ENCODE peak calls at places on chromosomes 1 and 21, in four cellular contexts. B, E, Z and Y are unnamed samples.

GRCh38 chr1:6088956-6089355 is 43.3 kb downstream of the KCNAB2 start:
- DNase-seq in B (no peak), E (no peak), Z (no peak), Y (no peak)

GRCh38 chr1:203677771-203678170 is 51.1 kb downstream of the ATP2B4 start:
- DNase-seq in B (no peak), E (no peak), Z (no peak), Y (no peak)

GRCh38 chr1:229229721-229230135 is 41.2 kb upstream of the RAB4A start:
- DNase-seq in B (no peak), E (no peak), Z (no peak), Y (no peak)

GRCh38 chr1:36083635-36084501 is at the start of gene TEKT2:
- DNase-seq in B (no peak), E (no peak), Z (no peak), Y (no peak)

GRCh38 chr1:87730274-87731222 is 401.9 kb downstream of the LMO4 start:
- DNase-seq in B (no peak), E (no peak), Z (no peak), Y (no peak)

GRCh38 chr1:215497516-215497915 is 69.6 kb upstream of the KCTD3 start:
- DNase-seq in B (no peak), E (no peak), Z (no peak), Y (no peak)

GRCh38 chr1:219432966-219433365 is 179.9 kb downstream of the ZC3H11B start:
- DNase-seq in B (no peak), E (no peak), Z (no peak), Y (no peak)

GRCh38 chr1:46248122-46248920 is 758 bp downstream of the RAD54L start:
- DNase-seq in B (peak; percentile 88), E (peak; percentile 35), Z (no peak), Y (peak; percentile 19)

GRCh38 chr1:116682641-116683221 is 15.2 kb upstream of the IGSF3 start:
- DNase-seq in B (peak; percentile 58), E (no peak), Z (no peak), Y (no peak)

GRCh38 chr1:243525085-243525487 is 269.2 kb downstream of the SDCCAG8 start:
- DNase-seq in B (no peak), E (no peak), Z (no peak), Y (no peak)

GRCh38 chr1:52142220-52143153 is 598 bp downstream of the ZFYVE9 start:
- DNase-seq in B (peak; percentile 62), E (no peak), Z (no peak), Y (peak; percentile 32)

DNA sequence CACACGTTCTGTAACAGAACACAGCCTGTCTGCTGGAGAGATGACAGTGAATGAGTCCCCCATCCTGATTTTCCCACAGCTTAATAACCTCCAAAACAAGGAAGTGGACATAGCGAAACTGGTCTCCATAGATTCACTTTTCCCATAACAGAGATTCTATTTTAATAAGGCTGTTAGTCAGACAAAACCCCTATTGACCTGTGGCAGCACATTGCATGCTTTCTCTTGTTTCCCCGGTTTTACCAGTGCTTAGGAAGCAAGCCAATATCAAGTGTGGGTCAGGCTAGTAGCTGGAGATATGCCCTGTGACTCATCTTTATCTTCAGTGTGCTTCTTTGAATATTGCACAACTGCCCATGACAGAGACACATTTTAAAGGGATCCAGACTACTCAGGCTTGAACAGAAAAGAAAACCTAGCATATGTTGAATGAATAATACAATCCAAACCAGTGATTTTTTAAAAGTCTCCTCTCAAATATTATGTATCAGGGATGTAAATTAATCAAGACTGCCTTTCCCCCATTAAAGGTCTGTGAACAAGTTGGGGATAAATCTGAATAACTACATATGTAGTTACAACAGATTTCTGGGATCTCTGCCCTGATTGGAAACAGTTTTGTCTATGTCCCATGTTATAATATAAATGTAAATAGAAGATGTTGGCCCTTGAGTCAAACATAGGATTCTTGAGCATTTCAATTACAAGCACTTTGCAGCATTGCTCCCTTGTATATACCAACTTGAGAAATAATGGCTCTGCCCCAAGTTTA is 11.9 kb upstream of the CLDN8 start:
- DNase-seq in B (peak; percentile 68), E (peak; percentile 23), Z (no peak), Y (no peak)
- TF ChIP-seq POLR2AphosphoS5 in B (peak; percentile 54), E (no peak), Z (no peak), Y (no peak)

GRCh38 chr1:198465201-198466144 is 75.0 kb downstream of the ATP6V1G3 start:
- DNase-seq in B (peak; percentile 54), E (no peak), Z (no peak), Y (no peak)
- TF ChIP-seq SPI1 in B (no peak), E (no peak), Z (no peak), Y (no peak)

GRCh38 chr1:61453111-61453961 is 271.6 kb downstream of the TM2D1 start:
- DNase-seq in B (peak; percentile 85), E (peak; percentile 88), Z (peak; percentile 15), Y (peak; percentile 37)
- TF ChIP-seq POLR2AphosphoS5 in B (no peak), E (no peak), Z (no peak), Y (no peak)

DNA sequence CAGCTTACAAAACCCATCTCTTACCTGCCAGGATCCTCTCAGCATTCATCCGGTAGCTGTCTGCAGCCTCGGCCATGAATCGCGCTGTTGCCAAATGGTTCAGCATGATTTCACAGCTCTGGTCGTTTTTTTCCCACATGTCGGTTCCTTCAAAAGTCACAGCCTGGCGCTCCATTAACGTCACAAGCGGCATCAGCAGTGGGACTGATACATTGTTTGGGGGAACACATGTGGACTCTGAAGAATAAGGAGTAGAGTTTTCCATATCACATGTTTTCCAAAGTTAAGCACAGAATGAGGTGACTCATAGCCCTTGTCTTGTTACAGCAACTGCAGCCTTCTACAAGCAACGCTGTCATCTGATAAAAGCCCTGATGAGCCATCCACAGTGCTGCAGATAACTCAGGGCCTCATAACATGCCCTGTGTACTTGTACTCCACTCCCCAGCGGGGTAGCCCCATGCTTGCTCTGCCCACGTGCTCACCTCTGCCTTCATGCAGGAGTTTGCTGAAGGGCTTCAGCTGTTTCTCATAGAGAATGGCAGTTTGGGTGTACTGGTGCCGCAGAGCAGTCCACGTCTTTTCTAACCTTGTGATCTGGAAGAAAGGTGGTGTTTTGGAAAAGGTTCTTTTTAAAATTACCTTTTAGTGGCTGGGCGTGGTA is 114.2 kb downstream of the BCAR3 start:
- DNase-seq in B (peak; percentile 95), E (no peak), Z (no peak), Y (no peak)
- TF ChIP-seq SPI1 in B (no peak), E (no peak), Z (no peak), Y (no peak)

DNA sequence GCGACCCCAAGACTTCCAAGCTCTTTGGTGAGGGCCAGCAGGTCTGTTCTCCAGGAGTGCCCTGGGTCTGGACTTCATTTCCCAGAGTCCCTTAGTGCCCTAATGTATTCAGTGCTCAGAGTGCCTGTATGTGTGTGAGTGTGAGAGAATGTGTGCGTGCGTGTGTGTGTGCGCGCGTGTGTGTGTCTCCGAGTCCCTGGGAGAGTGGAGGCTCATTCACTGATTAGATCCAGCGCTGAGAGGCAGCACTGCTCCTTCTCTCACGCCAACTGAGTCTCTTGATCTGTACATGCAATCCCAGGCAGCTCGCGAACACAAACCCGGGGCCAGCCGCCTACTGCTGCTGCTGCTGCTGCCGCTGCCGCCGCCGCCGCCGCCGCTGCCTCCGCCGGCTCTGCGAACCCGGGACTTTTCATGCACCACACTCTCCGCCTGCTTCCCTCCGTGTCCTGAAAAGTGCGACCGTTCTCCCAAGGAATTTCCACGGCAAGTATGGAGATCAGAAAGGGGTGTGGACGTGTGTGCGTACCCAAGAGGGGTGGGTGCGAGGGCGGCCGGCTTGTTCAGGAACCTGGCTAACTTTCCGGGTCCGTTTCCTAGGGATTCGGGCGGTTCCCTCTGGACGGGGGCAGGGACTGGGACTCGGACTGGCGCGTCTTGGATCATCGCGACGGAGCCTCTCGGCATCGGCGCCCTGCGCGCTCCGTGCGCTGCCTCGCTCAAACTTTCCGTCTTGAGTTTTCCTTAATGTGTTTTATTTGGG is at the start of gene RNF220:
- DNase-seq in B (peak; percentile 41), E (no peak), Z (no peak), Y (no peak)
- TF ChIP-seq POLR2AphosphoS5 in B (no peak), E (no peak), Z (no peak), Y (no peak)

DNA sequence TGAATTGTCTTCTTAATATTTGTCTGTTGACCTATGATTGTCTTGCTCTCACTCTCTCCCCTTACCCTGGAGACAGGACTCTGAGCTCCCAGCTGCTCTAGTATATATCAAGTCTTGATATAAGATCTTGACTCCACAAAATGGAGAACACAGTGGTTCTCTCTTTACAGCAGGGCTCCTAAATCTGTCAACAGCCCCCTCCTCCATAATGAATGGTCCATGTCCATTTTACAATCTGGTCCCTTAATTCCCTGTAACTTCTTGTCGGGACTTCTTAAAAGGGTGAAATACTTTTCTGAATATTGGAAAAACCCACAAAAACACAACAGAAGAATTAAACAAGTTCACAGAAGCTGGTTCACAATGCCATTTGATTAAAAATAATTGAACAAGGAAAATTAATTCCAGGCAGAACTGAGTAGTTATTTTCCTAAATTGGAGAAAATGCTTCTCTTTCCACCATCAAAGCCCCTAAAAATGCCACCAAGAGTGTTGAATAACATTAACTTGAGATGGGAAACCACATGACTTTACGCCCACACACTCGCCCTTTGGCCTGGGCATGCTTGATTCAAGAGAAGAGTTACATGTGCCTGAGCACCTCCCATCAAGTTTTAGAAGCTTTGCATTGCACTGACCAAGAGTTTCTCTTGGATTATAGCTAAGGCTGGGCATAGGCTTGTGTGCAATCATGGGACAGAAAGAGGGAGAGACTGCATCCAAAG is 109.8 kb downstream of the TOMM20 start:
- DNase-seq in B (peak; percentile 39), E (no peak), Z (no peak), Y (no peak)
- TF ChIP-seq SPI1 in B (no peak), E (no peak), Z (no peak), Y (no peak)

DNA sequence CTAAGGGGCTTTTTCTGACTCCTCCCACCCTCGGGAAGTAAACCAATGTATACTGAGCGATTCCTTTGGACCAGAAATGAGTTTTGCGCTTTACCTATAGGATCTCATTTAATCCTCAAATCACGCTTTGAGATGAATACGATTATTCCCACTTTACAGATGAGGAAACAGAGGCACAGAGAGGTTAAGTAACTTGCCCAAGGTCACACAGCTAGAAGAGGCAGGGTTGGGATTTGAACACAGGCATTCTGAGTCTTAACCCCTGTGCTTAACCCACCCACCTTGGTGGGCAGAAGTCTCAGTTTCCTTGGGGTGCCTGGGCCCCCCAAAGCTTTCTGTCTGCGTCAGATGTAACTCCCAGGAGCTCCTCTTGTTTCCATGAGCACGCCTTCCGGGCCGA is 85.8 kb upstream of the ACTL8 start:
- DNase-seq in B (no peak), E (no peak), Z (no peak), Y (no peak)
- TF ChIP-seq POLR2AphosphoS5 in B (no peak), E (no peak), Z (no peak), Y (no peak)

GRCh38 chr1:232012773-232013386 is 386.3 kb downstream of the DISC1 start:
- DNase-seq in B (no peak), E (no peak), Z (no peak), Y (no peak)
- TF ChIP-seq SPI1 in B (no peak), E (peak; percentile 73), Z (no peak), Y (no peak)

GRCh38 chr1:246930830-246931548 is 759 bp downstream of the AHCTF1 start:
- DNase-seq in B (peak; percentile 79), E (no peak), Z (no peak), Y (peak; percentile 35)
- TF ChIP-seq POLR2AphosphoS5 in B (peak; percentile 40), E (peak; percentile 17), Z (no peak), Y (no peak)